ENCODE peak calls at places on chromosomes 12 and 14, in five cellular contexts. One of them, this sample, is unnamed.
A peak's percentile ranks its signal among the peaks of the same experiment; 100 is the strongest.

GRCh38 chr14:64671591-64671990 is 32.6 kb upstream of the PLEKHG3 start:
- DNase-seq in ovary: no peak
- DNase-seq in upper lobe of right lung: no peak
- DNase-seq in colonic mucosa: no peak
- DNase-seq in gastrocnemius medialis: no peak
- DNase-seq in this sample: no peak

GRCh38 chr14:88245321-88245720 is 77.7 kb downstream of the KCNK10 start:
- DNase-seq in gastrocnemius medialis: no peak
- DNase-seq in upper lobe of right lung: no peak
- DNase-seq in ovary: no peak
- DNase-seq in colonic mucosa: no peak
- DNase-seq in this sample: no peak

GRCh38 chr12:117360222-117360550 is 1.2 kb downstream of the NOS1 start:
- DNase-seq in colonic mucosa: no peak
- DNase-seq in ovary: no peak
- DNase-seq in gastrocnemius medialis: no peak
- DNase-seq in upper lobe of right lung: no peak
- DNase-seq in this sample: no peak

GRCh38 chr14:95238674-95239313 is 80.9 kb downstream of the CLMN start:
- DNase-seq in colonic mucosa: no peak
- DNase-seq in ovary: no peak
- DNase-seq in gastrocnemius medialis: no peak
- DNase-seq in upper lobe of right lung: no peak
- DNase-seq in this sample: no peak

GRCh38 chr12:54603173-54603814 is 14.8 kb upstream of the PPP1R1A start:
- DNase-seq in colonic mucosa: peak; percentile 53
- DNase-seq in gastrocnemius medialis: peak; percentile 32
- DNase-seq in ovary: peak; percentile 64
- DNase-seq in upper lobe of right lung: no peak
- DNase-seq in this sample: no peak

GRCh38 chr14:55599250-55599879 is 19.4 kb downstream of the KTN1 start:
- DNase-seq in gastrocnemius medialis: no peak
- DNase-seq in ovary: peak; percentile 28
- DNase-seq in upper lobe of right lung: peak; percentile 68
- DNase-seq in colonic mucosa: peak; percentile 78
- DNase-seq in this sample: no peak

GRCh38 chr14:25537846-25538455 is 488.0 kb upstream of the STXBP6 start:
- DNase-seq in gastrocnemius medialis: no peak
- DNase-seq in upper lobe of right lung: no peak
- DNase-seq in colonic mucosa: peak; percentile 52
- DNase-seq in ovary: no peak
- DNase-seq in this sample: no peak

GRCh38 chr14:21093769-21094681 is 4.4 kb downstream of the ZNF219 start:
- DNase-seq in ovary: no peak
- DNase-seq in gastrocnemius medialis: no peak
- DNase-seq in upper lobe of right lung: no peak
- DNase-seq in colonic mucosa: peak; percentile 22
- DNase-seq in this sample: no peak

GRCh38 chr12:80721326-80721725 is 4.6 kb downstream of the MYF5 start:
- DNase-seq in gastrocnemius medialis: no peak
- DNase-seq in ovary: no peak
- DNase-seq in upper lobe of right lung: no peak
- DNase-seq in colonic mucosa: no peak
- DNase-seq in this sample: no peak

GRCh38 chr12:88084210-88084609 is 55.0 kb upstream of the C12orf50 start:
- DNase-seq in gastrocnemius medialis: no peak
- DNase-seq in upper lobe of right lung: no peak
- DNase-seq in colonic mucosa: no peak
- DNase-seq in ovary: no peak
- DNase-seq in this sample: no peak

GRCh38 chr14:65958664-65959562 is 527.3 kb upstream of the CCDC196 start:
- DNase-seq in upper lobe of right lung: no peak
- DNase-seq in colonic mucosa: peak; percentile 22
- DNase-seq in ovary: no peak
- DNase-seq in gastrocnemius medialis: no peak
- DNase-seq in this sample: peak; percentile 46

GRCh38 chr12:61694214-61694613 is 566.0 kb upstream of the USP15 start:
- DNase-seq in upper lobe of right lung: no peak
- DNase-seq in colonic mucosa: no peak
- DNase-seq in gastrocnemius medialis: no peak
- DNase-seq in ovary: no peak
- DNase-seq in this sample: no peak

GRCh38 chr12:49552014-49552413 is 13.2 kb downstream of the KCNH3 start:
- DNase-seq in colonic mucosa: no peak
- DNase-seq in upper lobe of right lung: no peak
- DNase-seq in gastrocnemius medialis: peak; percentile 60
- DNase-seq in ovary: no peak
- DNase-seq in this sample: peak; percentile 70

GRCh38 chr12:25830456-25830855 is 128.0 kb upstream of the RASSF8 start:
- DNase-seq in gastrocnemius medialis: no peak
- DNase-seq in ovary: no peak
- DNase-seq in colonic mucosa: no peak
- DNase-seq in upper lobe of right lung: no peak
- DNase-seq in this sample: no peak

GRCh38 chr12:7628401-7628961 is 37.2 kb downstream of the APOBEC1 start:
- DNase-seq in gastrocnemius medialis: no peak
- DNase-seq in colonic mucosa: no peak
- DNase-seq in upper lobe of right lung: no peak
- DNase-seq in ovary: no peak
- DNase-seq in this sample: no peak

GRCh38 chr14:35342160-35343010 is 50.2 kb downstream of the PSMA6 start:
- DNase-seq in ovary: peak; percentile 50
- DNase-seq in upper lobe of right lung: no peak
- DNase-seq in colonic mucosa: peak; percentile 51
- DNase-seq in gastrocnemius medialis: peak; percentile 75
- DNase-seq in this sample: no peak

GRCh38 chr12:31728289-31728916 is 418 bp downstream of the AMN1 start:
- DNase-seq in ovary: no peak
- DNase-seq in gastrocnemius medialis: no peak
- DNase-seq in colonic mucosa: peak; percentile 61
- DNase-seq in upper lobe of right lung: no peak
- DNase-seq in this sample: peak; percentile 47

GRCh38 chr14:24741871-24742270 is 107.9 kb upstream of the GZMB start:
- DNase-seq in colonic mucosa: no peak
- DNase-seq in ovary: no peak
- DNase-seq in gastrocnemius medialis: no peak
- DNase-seq in upper lobe of right lung: no peak
- DNase-seq in this sample: no peak

GRCh38 chr12:4089147-4089606 is 184.4 kb upstream of the CCND2 start:
- DNase-seq in ovary: no peak
- DNase-seq in gastrocnemius medialis: no peak
- DNase-seq in colonic mucosa: no peak
- DNase-seq in upper lobe of right lung: no peak
- DNase-seq in this sample: no peak

GRCh38 chr14:96994999-96995398 is 197.8 kb downstream of the VRK1 start:
- DNase-seq in gastrocnemius medialis: no peak
- DNase-seq in upper lobe of right lung: no peak
- DNase-seq in ovary: no peak
- DNase-seq in colonic mucosa: no peak
- DNase-seq in this sample: no peak

GRCh38 chr14:77260199-77260598 is 10.8 kb downstream of the NGB start:
- DNase-seq in upper lobe of right lung: no peak
- DNase-seq in gastrocnemius medialis: no peak
- DNase-seq in ovary: no peak
- DNase-seq in colonic mucosa: no peak
- DNase-seq in this sample: no peak

DNA sequence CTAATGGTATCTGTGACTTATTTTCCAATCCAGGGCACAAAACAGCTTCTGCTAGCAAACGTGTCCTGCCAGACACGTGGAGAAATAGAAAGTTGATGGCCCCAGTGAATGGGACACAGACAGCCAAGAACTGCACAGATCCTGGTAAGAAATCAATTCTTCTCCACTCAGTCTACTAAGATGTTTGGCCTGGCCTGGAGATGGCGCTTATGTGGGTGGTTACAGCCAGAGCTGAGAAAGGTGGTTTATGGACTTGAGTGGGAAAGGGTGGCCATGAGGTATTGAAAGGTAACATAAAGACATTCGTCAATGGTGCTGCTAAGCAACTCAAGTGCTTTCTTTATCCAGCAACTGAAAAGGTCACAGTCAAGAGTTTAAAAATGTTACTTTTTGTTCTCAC is 2.9 kb downstream of the SLC24A4 start:
- DNase-seq in gastrocnemius medialis: no peak
- DNase-seq in ovary: no peak
- DNase-seq in colonic mucosa: no peak
- DNase-seq in upper lobe of right lung: no peak
- DNase-seq in this sample: no peak
- TF ChIP-seq CTCF in gastrocnemius medialis: no peak
- TF ChIP-seq CTCF in ovary: no peak
- TF ChIP-seq CTCF in colonic mucosa: no peak
- TF ChIP-seq CTCF in upper lobe of right lung: no peak
- TF ChIP-seq CTCF in this sample: no peak

DNA sequence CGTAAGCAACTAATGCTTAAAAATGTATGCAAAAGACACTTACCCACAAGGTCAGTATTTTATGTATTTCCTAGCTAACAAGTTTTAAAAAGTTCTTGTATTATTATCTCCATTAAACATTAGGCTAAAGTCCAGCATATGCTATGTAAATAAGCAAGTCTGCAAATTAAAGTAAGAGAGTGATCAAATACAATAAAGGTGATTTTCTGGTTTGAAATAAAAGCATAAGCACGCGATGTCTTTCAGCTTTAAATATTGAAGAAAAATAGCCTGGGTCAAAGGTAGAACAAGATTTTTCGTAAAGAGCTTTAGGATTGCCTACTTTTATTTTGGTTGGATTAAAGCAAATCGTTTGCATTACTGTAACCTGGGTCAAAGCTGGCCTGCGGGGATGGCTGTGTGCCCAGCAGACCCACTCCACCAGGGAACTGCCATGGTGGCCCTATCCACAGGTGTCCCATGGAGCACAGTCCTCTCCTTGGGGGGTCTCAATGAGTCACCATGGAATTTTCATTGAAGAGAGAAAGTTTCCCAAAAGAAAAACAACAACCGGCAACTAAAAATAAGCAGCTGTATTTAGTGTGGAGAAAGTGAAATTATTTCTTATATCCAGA is 12.9 kb upstream of the LRIG3 start:
- DNase-seq in colonic mucosa: no peak
- DNase-seq in upper lobe of right lung: no peak
- DNase-seq in ovary: no peak
- DNase-seq in gastrocnemius medialis: no peak
- DNase-seq in this sample: no peak
- H3K4me3 ChIP-seq in colonic mucosa: no peak overlapping the region
- H3K4me3 ChIP-seq in upper lobe of right lung: no peak overlapping the region
- H3K4me3 ChIP-seq in ovary: no peak overlapping the region
- H3K4me3 ChIP-seq in gastrocnemius medialis: no peak overlapping the region
- H3K4me3 ChIP-seq in this sample: no peak overlapping the region

GRCh38 chr12:62933220-62933870 is 1.6 kb downstream of the PPM1H start:
- DNase-seq in ovary: no peak
- DNase-seq in colonic mucosa: peak; percentile 50
- DNase-seq in gastrocnemius medialis: peak; percentile 16
- DNase-seq in upper lobe of right lung: no peak
- DNase-seq in this sample: peak; percentile 87

GRCh38 chr12:62930546-62931425 is 4.2 kb downstream of the PPM1H start:
- DNase-seq in colonic mucosa: no peak
- DNase-seq in gastrocnemius medialis: no peak
- DNase-seq in upper lobe of right lung: no peak
- DNase-seq in ovary: no peak
- DNase-seq in this sample: no peak

GRCh38 chr12:62934799-62935674 is at the start of gene PPM1H:
- DNase-seq in ovary: peak; percentile 57
- DNase-seq in colonic mucosa: peak; percentile 87
- DNase-seq in gastrocnemius medialis: peak; percentile 68
- DNase-seq in upper lobe of right lung: peak; percentile 93
- DNase-seq in this sample: peak; percentile 70

GRCh38 chr12:62931481-62931880 is 3.5 kb downstream of the PPM1H start:
- DNase-seq in ovary: no peak
- DNase-seq in gastrocnemius medialis: no peak
- DNase-seq in upper lobe of right lung: no peak
- DNase-seq in colonic mucosa: no peak
- DNase-seq in this sample: no peak

DNA sequence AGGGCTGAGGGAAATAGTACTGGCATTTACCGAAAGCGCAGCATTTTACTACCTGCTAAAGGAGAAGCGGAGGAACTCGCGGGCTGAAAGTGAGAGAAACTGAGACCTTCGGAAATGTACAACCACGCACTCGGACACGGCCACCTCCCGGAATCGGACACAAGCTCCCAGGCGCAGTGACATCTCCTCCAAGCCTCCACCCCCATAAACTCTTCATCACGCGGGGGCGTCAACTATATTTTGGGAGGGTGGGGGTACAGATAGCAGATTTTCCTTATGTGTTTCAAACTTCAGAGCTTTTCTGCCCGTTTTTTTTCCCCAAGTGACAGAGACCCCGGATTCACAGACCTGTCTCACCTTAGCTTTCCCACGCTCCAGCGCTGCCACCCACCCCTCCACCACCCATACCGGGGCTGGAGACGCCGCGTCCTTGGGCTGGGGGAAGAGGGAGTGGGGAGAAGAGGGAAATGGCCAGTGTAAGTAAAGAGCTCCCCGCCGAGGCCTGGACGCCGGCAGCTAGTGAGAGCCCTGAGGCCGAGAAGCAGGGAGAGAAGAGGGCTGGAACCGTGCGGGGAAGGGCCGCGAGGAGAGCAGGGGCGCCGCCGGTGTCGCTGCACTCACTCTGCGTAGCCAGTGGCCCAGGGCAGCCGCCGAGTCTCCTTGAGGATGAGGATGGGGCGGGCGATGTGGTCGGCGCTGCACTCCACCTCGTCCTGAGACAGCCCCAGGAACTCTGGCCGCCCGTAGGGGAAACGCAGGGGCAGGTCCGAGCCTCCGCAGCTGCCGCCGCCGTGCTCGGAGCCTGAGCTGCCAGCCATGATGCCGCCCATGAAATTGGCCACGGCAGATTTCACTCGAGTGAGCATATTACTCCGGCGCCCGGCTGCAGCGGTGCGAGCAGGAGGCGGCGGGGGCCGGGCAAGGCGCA is 815 bp downstream of the PPM1H start:
- DNase-seq in gastrocnemius medialis: peak; percentile 14
- DNase-seq in upper lobe of right lung: peak; percentile 77
- DNase-seq in colonic mucosa: peak; percentile 44
- DNase-seq in ovary: peak; percentile 31
- DNase-seq in this sample: peak; percentile 59
- H3K27ac ChIP-seq in gastrocnemius medialis: peak overlapping the region; percentile 63
- H3K27ac ChIP-seq in upper lobe of right lung: no peak overlapping the region
- H3K27ac ChIP-seq in colonic mucosa: peak overlapping the region; percentile 61
- H3K27ac ChIP-seq in ovary: no peak overlapping the region
- H3K27ac ChIP-seq in this sample: peak overlapping the region; percentile 95

DNA sequence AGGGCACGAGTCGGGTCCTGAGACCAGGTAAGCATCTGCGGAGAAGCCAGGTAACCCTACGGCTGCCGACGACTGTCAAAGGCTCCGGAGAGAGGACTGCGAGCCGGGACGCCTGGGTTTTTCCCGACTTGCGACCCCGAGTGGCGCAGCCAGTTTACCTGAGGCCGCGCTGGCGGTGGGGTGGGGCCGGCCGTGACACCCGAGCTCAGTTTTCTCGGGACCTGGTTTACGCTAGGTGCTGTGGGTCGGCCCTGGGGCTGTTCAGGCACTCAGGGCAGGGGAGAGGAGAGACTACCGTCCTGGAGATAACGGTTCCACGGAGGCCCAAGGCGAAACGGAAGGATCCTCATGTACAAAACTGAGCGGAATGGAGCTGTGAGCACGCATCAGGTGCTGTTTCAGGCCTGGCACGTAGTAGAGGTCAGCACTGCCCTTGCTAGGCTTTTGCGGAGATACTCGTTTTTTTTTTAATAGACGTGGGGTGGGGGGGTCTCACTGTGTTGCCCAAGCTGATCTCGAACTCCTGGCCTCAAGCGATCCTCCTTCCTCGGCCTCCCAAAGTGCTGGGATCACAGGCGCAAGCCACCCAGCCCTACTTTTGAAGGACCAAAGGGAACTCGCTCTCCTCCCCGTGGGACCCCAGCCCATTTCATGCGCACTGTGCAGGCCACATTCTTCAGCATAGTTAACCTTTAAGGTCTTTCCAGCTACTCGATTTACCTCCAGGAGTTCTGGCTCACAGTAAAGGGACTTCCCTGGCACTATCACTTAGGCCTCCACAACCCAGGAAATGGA is 466 bp downstream of the MTRFR start:
- DNase-seq in upper lobe of right lung: no peak
- DNase-seq in colonic mucosa: no peak
- DNase-seq in ovary: no peak
- DNase-seq in gastrocnemius medialis: no peak
- DNase-seq in this sample: no peak
- TF ChIP-seq CTCF in upper lobe of right lung: no peak
- TF ChIP-seq CTCF in colonic mucosa: no peak
- TF ChIP-seq CTCF in ovary: no peak
- TF ChIP-seq CTCF in gastrocnemius medialis: no peak
- TF ChIP-seq CTCF in this sample: no peak

This sample was measured in dorsolateral prefrontal cortex.